ENCODE peak calls at places on chromosomes 3 and 15, in four cellular contexts. M, L, N and V are unnamed samples.

GRCh38 chr3:52649461-52650210 is 36.1 kb downstream of the PBRM1 start:
- DNase-seq in L (no peak), M (no peak), N (no peak), V (no peak)

GRCh38 chr15:93221754-93222153 is 132.7 kb upstream of the RGMA start:
- DNase-seq in L (no peak), M (no peak), N (no peak), V (no peak)

GRCh38 chr3:54917862-54918261 is 10.0 kb downstream of the LRTM1 start:
- DNase-seq in M (no peak), N (no peak), L (no peak), V (no peak)

GRCh38 chr3:23999012-23999641 is 54.0 kb downstream of the NR1D2 start:
- DNase-seq in L (peak; percentile 71), N (no peak), M (peak; percentile 62), V (no peak)

GRCh38 chr3:72279068-72279598 is 494.2 kb upstream of the PROK2 start:
- DNase-seq in N (no peak), L (no peak), M (no peak), V (no peak)

GRCh38 chr3:13213911-13214846 is 140.9 kb upstream of the IQSEC1 start:
- DNase-seq in N (no peak), M (no peak), L (no peak), V (no peak)

GRCh38 chr3:133944181-133944580 is 48.5 kb upstream of the RAB6B start:
- DNase-seq in N (no peak), L (peak; percentile 75), M (no peak), V (no peak)

GRCh38 chr15:70507772-70508351 is 255.5 kb downstream of the UACA start:
- DNase-seq in N (no peak), M (no peak), L (peak; percentile 69), V (no peak)

GRCh38 chr3:195186041-195186709 is 84.8 kb downstream of the XXYLT1 start:
- DNase-seq in L (no peak), N (no peak), M (no peak), V (no peak)

GRCh38 chr15:78922527-78922926 is 22.3 kb downstream of the CTSH start:
- DNase-seq in L (no peak), N (no peak), M (no peak), V (no peak)

GRCh38 chr3:179760944-179761343 is 108.1 kb downstream of the USP13 start:
- DNase-seq in N (no peak), L (peak; percentile 7), M (no peak), V (no peak)

GRCh38 chr3:192207239-192207638 is 520.1 kb downstream of the FGF12 start:
- DNase-seq in L (no peak), M (no peak), N (no peak), V (no peak)

GRCh38 chr3:8500208-8500961 is 1.2 kb upstream of the LMCD1 start:
- DNase-seq in L (peak; percentile 37), M (no peak), N (no peak), V (no peak)

GRCh38 chr3:40546811-40547210 is 22.1 kb downstream of the ZNF621 start:
- DNase-seq in N (no peak), L (peak; percentile 2), M (no peak), V (no peak)

GRCh38 chr3:73459711-73460110 is 165.0 kb downstream of the PDZRN3 start:
- DNase-seq in L (no peak), N (no peak), M (no peak), V (no peak)

GRCh38 chr3:20905210-20905805 is 719.3 kb upstream of the SGO1 start:
- DNase-seq in L (no peak), M (no peak), N (no peak), V (no peak)

GRCh38 chr3:33089515-33089914 is 7.4 kb downstream of the GLB1 start:
- DNase-seq in N (peak; percentile 42), M (peak; percentile 47), L (no peak), V (no peak)

GRCh38 chr3:189771842-189772494 is 140.8 kb downstream of the TP63 start:
- DNase-seq in M (no peak), L (no peak), N (no peak), V (no peak)

GRCh38 chr3:109337393-109337792 is at the start of gene DPPA4:
- DNase-seq in M (no peak), L (no peak), N (no peak), V (no peak)

GRCh38 chr15:64740361-64741170 is 34.8 kb downstream of the RBPMS2 start:
- DNase-seq in N (no peak), M (no peak), L (no peak), V (no peak)

GRCh38 chr3:66413151-66413751 is 87.6 kb downstream of the LRIG1 start:
- DNase-seq in M (no peak), L (peak; percentile 83), N (no peak), V (no peak)

GRCh38 chr3:122691195-122691594 is 10.6 kb downstream of the PARP14 start:
- DNase-seq in L (no peak), N (no peak), M (no peak), V (no peak)

GRCh38 chr15:57031605-57032004 is 113.2 kb downstream of the TCF12 start:
- DNase-seq in N (no peak), M (no peak), L (peak; percentile 31), V (no peak)

GRCh38 chr3:169812124-169812843 is 386 bp upstream of the LRRIQ4 start:
- DNase-seq in M (peak; percentile 71), L (peak; percentile 9), N (peak; percentile 85), V (no peak)

GRCh38 chr3:149638401-149639092 is 19.3 kb downstream of the WWTR1 start:
- DNase-seq in N (no peak), M (no peak), L (peak; percentile 57), V (no peak)

GRCh38 chr15:43939070-43939469 is 112.3 kb downstream of the WDR76 start:
- DNase-seq in M (peak; percentile 1), L (peak; percentile 15), N (no peak), V (no peak)

GRCh38 chr15:82852906-82853635 is 43.6 kb downstream of the WHAMM start:
- DNase-seq in N (no peak), L (no peak), M (no peak), V (no peak)

GRCh38 chr15:62392411-62392810 is 227.3 kb upstream of the C2CD4B start:
- DNase-seq in L (no peak), N (peak; percentile 8), M (no peak), V (no peak)

GRCh38 chr15:68383161-68384074 is 48.5 kb downstream of the ITGA11 start:
- DNase-seq in L (no peak), M (peak; percentile 50), N (no peak), V (peak; percentile 49)

GRCh38 chr3:134367412-134367811 is 6.8 kb downstream of the AMOTL2 start:
- DNase-seq in N (no peak), L (peak; percentile 9), M (no peak), V (no peak)

GRCh38 chr3:159390656-159391055 is 588.8 kb downstream of the MFSD1 start:
- DNase-seq in M (no peak), L (no peak), N (no peak), V (no peak)

GRCh38 chr15:68230157-68231100 is 901 bp upstream of the CLN6 start:
- DNase-seq in N (peak; percentile 42), M (no peak), L (no peak), V (no peak)